ENCODE peak calls at places on chromosomes 11 and 22, in eight cellular contexts. A, W, R, Y, O, G, E and D are unnamed samples.
A peak's percentile ranks its signal among the peaks of the same experiment; 100 is the strongest.

GRCh38 chr11:79244805-79245197 is 196.0 kb downstream of the TENM4 start:
- DNase-seq in O (no peak), A (no peak), E (no peak), G (no peak), W (no peak), R (no peak), Y (no peak), D (no peak)

GRCh38 chr22:45240810-45241631 is at the start of gene KIAA0930:
- DNase-seq in E (peak; percentile 68), A (peak; percentile 96), Y (peak; percentile 94), O (peak; percentile 81), G (peak; percentile 78), W (peak; percentile 41), R (peak; percentile 63), D (peak; percentile 80)

GRCh38 chr22:27372969-27373670 is 428.4 kb downstream of the MN1 start:
- DNase-seq in G (peak; percentile 54), O (peak; percentile 65), R (no peak), Y (no peak), E (no peak), A (peak; percentile 97), W (no peak), D (peak; percentile 75)

GRCh38 chr11:75208444-75208843 is 32.1 kb upstream of the TPBGL start:
- DNase-seq in E (no peak), A (no peak), O (no peak), Y (no peak), G (no peak), R (no peak), W (no peak), D (no peak)

GRCh38 chr22:42577623-42578240 is 24.0 kb downstream of the SERHL2 start:
- DNase-seq in Y (no peak), A (no peak), W (no peak), O (no peak), R (no peak), G (no peak), E (no peak), D (no peak)

GRCh38 chr11:69652999-69653398 is 12.0 kb downstream of the CCND1 start:
- DNase-seq in R (no peak), A (peak; percentile 54), Y (no peak), W (no peak), E (no peak), O (no peak), G (no peak), D (no peak)

GRCh38 chr11:93655047-93655446 is 6.4 kb upstream of the CEP295 start:
- DNase-seq in Y (no peak), E (no peak), R (no peak), W (no peak), A (no peak), G (no peak), O (no peak), D (no peak)

GRCh38 chr11:72069787-72070251 is 10.5 kb downstream of the NUMA1 start:
- DNase-seq in W (peak; percentile 74), A (peak; percentile 65), R (no peak), G (peak; percentile 78), Y (no peak), O (peak; percentile 78), E (peak; percentile 84), D (peak; percentile 87)

GRCh38 chr11:68430801-68431200 is 29.8 kb upstream of the PPP6R3 start:
- DNase-seq in W (no peak), Y (no peak), G (no peak), R (no peak), A (no peak), O (no peak), E (no peak), D (no peak)

GRCh38 chr11:30876656-30877371 is 290.7 kb upstream of the MPPED2 start:
- DNase-seq in O (no peak), G (no peak), R (no peak), W (no peak), A (no peak), E (no peak), Y (no peak), D (no peak)

GRCh38 chr11:120929090-120929489 is 94.8 kb upstream of the TBCEL start:
- DNase-seq in W (peak; percentile 44), A (no peak), O (no peak), E (no peak), R (no peak), Y (no peak), G (no peak), D (no peak)

GRCh38 chr11:28517621-28518020 is 409.4 kb downstream of the METTL15 start:
- DNase-seq in W (peak; percentile 50), Y (no peak), E (no peak), A (no peak), G (no peak), O (no peak), R (no peak), D (no peak)

GRCh38 chr11:62421996-62422395 is 3.2 kb downstream of the SCGB1A1 start:
- DNase-seq in R (no peak), G (no peak), A (peak; percentile 36), W (no peak), E (no peak), O (no peak), Y (no peak), D (no peak)

GRCh38 chr11:86041975-86042378 is 26.9 kb downstream of the PICALM start:
- DNase-seq in O (peak; percentile 64), Y (peak; percentile 73), E (peak; percentile 94), A (peak; percentile 85), R (no peak), W (peak; percentile 76), G (peak; percentile 67), D (peak; percentile 39)

GRCh38 chr11:11072067-11072466 is 214.2 kb upstream of the ZBED5 start:
- DNase-seq in O (no peak), Y (no peak), R (no peak), E (no peak), W (peak; percentile 72), A (peak; percentile 57), G (no peak), D (no peak)

GRCh38 chr11:117145393-117145761 is 1.3 kb downstream of the PAFAH1B2 start:
- DNase-seq in R (no peak), Y (peak; percentile 59), E (peak; percentile 32), G (no peak), W (peak; percentile 43), A (peak; percentile 46), O (no peak), D (no peak)